ENCODE peak calls at places on chromosome 14, in ten cellular contexts. One of them, this sample, is unnamed.

GRCh38 chr14:22819191-22819988 is 4.2 kb upstream of the SLC7A7 start:
- DNase-seq in mucosa of descending colon: peak
- DNase-seq in PC-9: peak
- DNase-seq in IMR-90: peak
- DNase-seq in AG10803: peak
- DNase-seq in GM23338: peak
- DNase-seq in GM12864: no peak
- DNase-seq in BE2C: no peak
- DNase-seq in tibial artery: peak
- DNase-seq in cardiac fibroblast: peak
- DNase-seq in this sample: peak

GRCh38 chr14:89672636-89673279 is 255.7 kb upstream of the FOXN3 start:
- DNase-seq in mucosa of descending colon: peak
- DNase-seq in PC-9: no peak
- DNase-seq in IMR-90: no peak
- DNase-seq in AG10803: no peak
- DNase-seq in GM23338: no peak
- DNase-seq in GM12864: no peak
- DNase-seq in BE2C: peak
- DNase-seq in tibial artery: peak
- DNase-seq in cardiac fibroblast: peak
- DNase-seq in this sample: peak

GRCh38 chr14:101518611-101519048 is 42.7 kb upstream of the DIO3 start:
- DNase-seq in mucosa of descending colon: peak
- DNase-seq in PC-9: no peak
- DNase-seq in IMR-90: no peak
- DNase-seq in AG10803: no peak
- DNase-seq in GM23338: no peak
- DNase-seq in GM12864: no peak
- DNase-seq in BE2C: no peak
- DNase-seq in tibial artery: peak
- DNase-seq in cardiac fibroblast: no peak
- DNase-seq in this sample: peak

GRCh38 chr14:66045572-66046021 is 440.6 kb upstream of the CCDC196 start:
- DNase-seq in mucosa of descending colon: no peak
- DNase-seq in PC-9: no peak
- DNase-seq in IMR-90: no peak
- DNase-seq in AG10803: peak
- DNase-seq in GM23338: no peak
- DNase-seq in GM12864: no peak
- DNase-seq in BE2C: no peak
- DNase-seq in tibial artery: no peak
- DNase-seq in cardiac fibroblast: peak
- DNase-seq in this sample: peak

GRCh38 chr14:68976160-68977067 is 2.7 kb downstream of the ACTN1 start:
- DNase-seq in mucosa of descending colon: peak
- DNase-seq in PC-9: no peak
- DNase-seq in IMR-90: peak
- DNase-seq in AG10803: peak
- DNase-seq in GM23338: no peak
- DNase-seq in GM12864: no peak
- DNase-seq in BE2C: peak
- DNase-seq in tibial artery: peak
- DNase-seq in cardiac fibroblast: no peak
- DNase-seq in this sample: no peak

GRCh38 chr14:104429291-104429861 is 150.2 kb upstream of the C14orf180 start:
- DNase-seq in mucosa of descending colon: no peak
- DNase-seq in PC-9: no peak
- DNase-seq in IMR-90: no peak
- DNase-seq in AG10803: no peak
- DNase-seq in GM23338: no peak
- DNase-seq in GM12864: no peak
- DNase-seq in BE2C: peak
- DNase-seq in tibial artery: no peak
- DNase-seq in cardiac fibroblast: no peak
- DNase-seq in this sample: no peak

GRCh38 chr14:77843155-77843554 is 43.2 kb downstream of the ADCK1 start:
- DNase-seq in mucosa of descending colon: no peak
- DNase-seq in PC-9: no peak
- DNase-seq in IMR-90: no peak
- DNase-seq in AG10803: no peak
- DNase-seq in GM23338: no peak
- DNase-seq in GM12864: no peak
- DNase-seq in BE2C: no peak
- DNase-seq in tibial artery: no peak
- DNase-seq in cardiac fibroblast: no peak
- DNase-seq in this sample: no peak

GRCh38 chr14:59207506-59207933 is 19.1 kb downstream of the DAAM1 start:
- DNase-seq in mucosa of descending colon: no peak
- DNase-seq in PC-9: no peak
- DNase-seq in IMR-90: no peak
- DNase-seq in AG10803: no peak
- DNase-seq in GM23338: no peak
- DNase-seq in GM12864: no peak
- DNase-seq in BE2C: no peak
- DNase-seq in tibial artery: no peak
- DNase-seq in cardiac fibroblast: no peak
- DNase-seq in this sample: no peak

GRCh38 chr14:96205059-96205993 is 687 bp downstream of the BDKRB2 start:
- DNase-seq in mucosa of descending colon: peak
- DNase-seq in PC-9: peak
- DNase-seq in IMR-90: no peak
- DNase-seq in AG10803: no peak
- DNase-seq in GM23338: no peak
- DNase-seq in GM12864: no peak
- DNase-seq in BE2C: no peak
- DNase-seq in tibial artery: no peak
- DNase-seq in cardiac fibroblast: no peak
- DNase-seq in this sample: no peak

GRCh38 chr14:77238996-77239395 is 32.0 kb downstream of the NGB start:
- DNase-seq in mucosa of descending colon: no peak
- DNase-seq in PC-9: no peak
- DNase-seq in IMR-90: no peak
- DNase-seq in AG10803: no peak
- DNase-seq in GM23338: no peak
- DNase-seq in GM12864: no peak
- DNase-seq in BE2C: no peak
- DNase-seq in tibial artery: no peak
- DNase-seq in cardiac fibroblast: no peak
- DNase-seq in this sample: no peak

GRCh38 chr14:75096959-75097358 is 27.5 kb downstream of the ZC2HC1C start:
- DNase-seq in mucosa of descending colon: no peak
- DNase-seq in PC-9: no peak
- DNase-seq in IMR-90: no peak
- DNase-seq in AG10803: no peak
- DNase-seq in GM23338: no peak
- DNase-seq in GM12864: no peak
- DNase-seq in BE2C: no peak
- DNase-seq in tibial artery: no peak
- DNase-seq in cardiac fibroblast: no peak
- DNase-seq in this sample: no peak

GRCh38 chr14:32588448-32589320 is 259.6 kb downstream of the AKAP6 start:
- DNase-seq in mucosa of descending colon: no peak
- DNase-seq in PC-9: no peak
- DNase-seq in IMR-90: peak
- DNase-seq in AG10803: peak
- DNase-seq in GM23338: peak
- DNase-seq in GM12864: peak
- DNase-seq in BE2C: peak
- DNase-seq in tibial artery: no peak
- DNase-seq in cardiac fibroblast: peak
- DNase-seq in this sample: peak

GRCh38 chr14:59283380-59283779 is 94.9 kb downstream of the DAAM1 start:
- DNase-seq in mucosa of descending colon: no peak
- DNase-seq in PC-9: peak
- DNase-seq in IMR-90: peak
- DNase-seq in AG10803: peak
- DNase-seq in GM23338: no peak
- DNase-seq in GM12864: no peak
- DNase-seq in BE2C: no peak
- DNase-seq in tibial artery: no peak
- DNase-seq in cardiac fibroblast: peak
- DNase-seq in this sample: peak

GRCh38 chr14:35326364-35326763 is 34.2 kb downstream of the PSMA6 start:
- DNase-seq in mucosa of descending colon: no peak
- DNase-seq in PC-9: no peak
- DNase-seq in IMR-90: no peak
- DNase-seq in AG10803: no peak
- DNase-seq in GM23338: no peak
- DNase-seq in GM12864: no peak
- DNase-seq in BE2C: no peak
- DNase-seq in tibial artery: no peak
- DNase-seq in cardiac fibroblast: no peak
- DNase-seq in this sample: no peak
- H3K4me3 ChIP-seq in mucosa of descending colon: no peak
- H3K4me3 ChIP-seq in PC-9: no peak
- H3K4me3 ChIP-seq in IMR-90: no peak
- H3K4me3 ChIP-seq in AG10803: no peak
- H3K4me3 ChIP-seq in GM23338: no peak
- H3K4me3 ChIP-seq in GM12864: no peak
- H3K4me3 ChIP-seq in BE2C: no peak
- H3K4me3 ChIP-seq in tibial artery: no peak
- H3K4me3 ChIP-seq in cardiac fibroblast: no peak
- H3K4me3 ChIP-seq in this sample: no peak

GRCh38 chr14:70354204-70354603 is 5.3 kb downstream of the COX16 start:
- DNase-seq in mucosa of descending colon: no peak
- DNase-seq in PC-9: no peak
- DNase-seq in IMR-90: no peak
- DNase-seq in AG10803: no peak
- DNase-seq in GM23338: no peak
- DNase-seq in GM12864: no peak
- DNase-seq in BE2C: no peak
- DNase-seq in tibial artery: no peak
- DNase-seq in cardiac fibroblast: no peak
- DNase-seq in this sample: no peak

DNA sequence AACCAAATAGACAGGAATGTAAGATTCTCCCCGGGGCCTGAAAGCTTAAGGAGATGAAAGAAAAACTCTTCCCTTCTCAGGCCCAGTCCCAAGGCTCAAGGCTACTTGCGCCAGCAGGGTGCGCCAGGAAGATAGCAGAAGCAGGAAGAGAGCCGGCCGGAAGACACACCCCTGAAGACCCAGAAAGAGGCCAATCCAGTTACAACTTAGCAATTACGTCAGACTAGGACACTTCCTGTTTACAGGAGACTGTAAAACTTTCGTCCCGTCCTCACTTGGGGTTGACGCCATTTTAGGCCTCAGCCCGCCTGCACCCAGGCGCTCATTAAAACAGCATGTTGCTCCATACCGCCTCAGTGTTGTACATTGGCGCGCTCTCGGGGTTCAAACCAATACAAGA is 9.4 kb downstream of the COX16 start:
- DNase-seq in mucosa of descending colon: no peak
- DNase-seq in PC-9: no peak
- DNase-seq in IMR-90: no peak
- DNase-seq in AG10803: no peak
- DNase-seq in GM23338: peak
- DNase-seq in GM12864: no peak
- DNase-seq in BE2C: no peak
- DNase-seq in tibial artery: no peak
- DNase-seq in cardiac fibroblast: no peak
- DNase-seq in this sample: no peak
- TF ChIP-seq CTCF in mucosa of descending colon: no peak
- TF ChIP-seq CTCF in PC-9: no peak
- TF ChIP-seq CTCF in IMR-90: no peak
- TF ChIP-seq CTCF in AG10803: no peak
- TF ChIP-seq CTCF in GM23338: peak
- TF ChIP-seq CTCF in GM12864: no peak
- TF ChIP-seq CTCF in BE2C: no peak
- TF ChIP-seq CTCF in tibial artery: no peak
- TF ChIP-seq CTCF in cardiac fibroblast: no peak
- TF ChIP-seq CTCF in this sample: no peak

GRCh38 chr14:106848330-106849121 is 1322.1 kb downstream of the TMEM121 start:
- DNase-seq in mucosa of descending colon: peak
- DNase-seq in PC-9: peak
- DNase-seq in IMR-90: no peak
- DNase-seq in AG10803: no peak
- DNase-seq in GM23338: no peak
- DNase-seq in GM12864: no peak
- DNase-seq in BE2C: peak
- DNase-seq in tibial artery: no peak
- DNase-seq in cardiac fibroblast: no peak
- DNase-seq in this sample: peak
- H3K4me3 ChIP-seq in mucosa of descending colon: no peak
- H3K4me3 ChIP-seq in PC-9: no peak
- H3K4me3 ChIP-seq in IMR-90: no peak
- H3K4me3 ChIP-seq in AG10803: no peak
- H3K4me3 ChIP-seq in GM23338: no peak
- H3K4me3 ChIP-seq in GM12864: no peak
- H3K4me3 ChIP-seq in BE2C: no peak
- H3K4me3 ChIP-seq in tibial artery: no peak
- H3K4me3 ChIP-seq in cardiac fibroblast: no peak
- H3K4me3 ChIP-seq in this sample: no peak

GRCh38 chr14:92637228-92637627 is 111.2 kb downstream of the LGMN start:
- DNase-seq in mucosa of descending colon: no peak
- DNase-seq in PC-9: no peak
- DNase-seq in IMR-90: peak
- DNase-seq in AG10803: no peak
- DNase-seq in GM23338: peak
- DNase-seq in GM12864: no peak
- DNase-seq in BE2C: no peak
- DNase-seq in tibial artery: no peak
- DNase-seq in cardiac fibroblast: peak
- DNase-seq in this sample: no peak

GRCh38 chr14:92637864-92638263 is 110.6 kb downstream of the LGMN start:
- DNase-seq in mucosa of descending colon: no peak
- DNase-seq in PC-9: no peak
- DNase-seq in IMR-90: no peak
- DNase-seq in AG10803: no peak
- DNase-seq in GM23338: no peak
- DNase-seq in GM12864: no peak
- DNase-seq in BE2C: no peak
- DNase-seq in tibial artery: no peak
- DNase-seq in cardiac fibroblast: no peak
- DNase-seq in this sample: no peak

GRCh38 chr14:92638266-92638665 is 110.2 kb downstream of the LGMN start:
- DNase-seq in mucosa of descending colon: no peak
- DNase-seq in PC-9: no peak
- DNase-seq in IMR-90: no peak
- DNase-seq in AG10803: no peak
- DNase-seq in GM23338: no peak
- DNase-seq in GM12864: no peak
- DNase-seq in BE2C: no peak
- DNase-seq in tibial artery: no peak
- DNase-seq in cardiac fibroblast: no peak
- DNase-seq in this sample: no peak

GRCh38 chr14:92641306-92641705 is 107.1 kb downstream of the LGMN start:
- DNase-seq in mucosa of descending colon: no peak
- DNase-seq in PC-9: no peak
- DNase-seq in IMR-90: no peak
- DNase-seq in AG10803: no peak
- DNase-seq in GM23338: no peak
- DNase-seq in GM12864: no peak
- DNase-seq in BE2C: no peak
- DNase-seq in tibial artery: no peak
- DNase-seq in cardiac fibroblast: no peak
- DNase-seq in this sample: no peak

DNA sequence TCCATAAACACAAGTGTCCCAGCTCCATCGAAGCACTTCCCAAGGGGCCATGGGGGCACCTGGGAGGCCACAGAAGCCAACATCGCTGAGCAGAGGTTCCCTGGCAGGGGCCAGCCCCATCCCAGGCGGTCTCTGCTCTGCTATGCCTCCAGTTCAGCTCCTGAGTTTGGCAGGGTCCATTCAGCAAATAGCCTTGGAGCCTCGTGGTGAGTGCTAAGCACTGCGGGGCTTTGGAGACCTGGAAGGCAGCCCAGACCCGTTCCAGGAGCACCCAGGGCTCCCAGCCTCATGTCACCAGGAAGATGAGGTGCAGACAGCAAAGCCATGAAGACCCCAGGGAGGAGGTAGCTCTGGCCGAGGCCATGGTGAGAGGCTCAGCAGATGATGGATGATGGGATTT is 109.5 kb downstream of the LGMN start:
- DNase-seq in mucosa of descending colon: no peak
- DNase-seq in PC-9: no peak
- DNase-seq in IMR-90: no peak
- DNase-seq in AG10803: no peak
- DNase-seq in GM23338: no peak
- DNase-seq in GM12864: no peak
- DNase-seq in BE2C: no peak
- DNase-seq in tibial artery: no peak
- DNase-seq in cardiac fibroblast: peak
- DNase-seq in this sample: no peak
- TF ChIP-seq CTCF in mucosa of descending colon: no peak
- TF ChIP-seq CTCF in PC-9: no peak
- TF ChIP-seq CTCF in IMR-90: no peak
- TF ChIP-seq CTCF in AG10803: no peak
- TF ChIP-seq CTCF in GM23338: no peak
- TF ChIP-seq CTCF in GM12864: no peak
- TF ChIP-seq CTCF in BE2C: no peak
- TF ChIP-seq CTCF in tibial artery: no peak
- TF ChIP-seq CTCF in cardiac fibroblast: no peak
- TF ChIP-seq CTCF in this sample: no peak